ENCODE peak calls at places on chromosome 5, in nine cellular contexts. K, V, M, T, P, Y, E, O and Q are unnamed samples.

GRCh38 chr5:71836084-71836483 is 117.0 kb downstream of the CARTPT start:
- DNase-seq in K (no peak), V (no peak), M (peak), T (peak), P (no peak), Y (no peak), E (no peak), O (no peak), Q (peak)

GRCh38 chr5:102561894-102562760 is 63.3 kb upstream of the SLCO6A1 start:
- DNase-seq in K (peak), V (no peak), M (peak), T (peak), P (no peak), Y (no peak), E (no peak), O (peak), Q (peak)

GRCh38 chr5:117188207-117188606 is 613.6 kb upstream of the SEMA6A start:
- DNase-seq in K (no peak), V (no peak), M (no peak), T (no peak), P (no peak), Y (no peak), E (no peak), O (no peak), Q (no peak)

GRCh38 chr5:174326372-174326771 is 280.9 kb downstream of the NSG2 start:
- DNase-seq in K (no peak), V (no peak), M (no peak), T (no peak), P (no peak), Y (no peak), E (no peak), O (no peak), Q (no peak)

GRCh38 chr5:25330721-25331120 is 685.9 kb upstream of the CDH10 start:
- DNase-seq in K (no peak), V (no peak), M (no peak), T (no peak), P (no peak), Y (no peak), E (no peak), O (no peak), Q (no peak)

GRCh38 chr5:102772273-102772672 is 17.2 kb downstream of the PAM start:
- DNase-seq in K (no peak), V (no peak), M (no peak), T (no peak), P (no peak), Y (no peak), E (no peak), O (no peak), Q (no peak)

GRCh38 chr5:145585443-145586148 is 249.5 kb downstream of the PRELID2 start:
- DNase-seq in K (no peak), V (no peak), M (peak), T (no peak), P (no peak), Y (no peak), E (no peak), O (no peak), Q (no peak)

GRCh38 chr5:134489227-134489944 is 36.1 kb upstream of the JADE2 start:
- DNase-seq in K (no peak), V (no peak), M (no peak), T (no peak), P (no peak), Y (no peak), E (no peak), O (no peak), Q (no peak)

GRCh38 chr5:95620870-95621838 is 1.3 kb downstream of the GPR150 start:
- DNase-seq in K (peak), V (peak), M (no peak), T (peak), P (peak), Y (peak), E (no peak), O (peak), Q (peak)

GRCh38 chr5:135189024-135189423 is 155.0 kb upstream of the PITX1 start:
- DNase-seq in K (no peak), V (no peak), M (no peak), T (no peak), P (no peak), Y (no peak), E (no peak), O (no peak), Q (no peak)

GRCh38 chr5:159262859-159263568 is at the start of gene UBLCP1:
- DNase-seq in K (peak), V (peak), M (peak), T (peak), P (peak), Y (peak), E (peak), O (peak), Q (peak)

GRCh38 chr5:13566903-13567339 is 377.6 kb downstream of the DNAH5 start:
- DNase-seq in K (no peak), V (no peak), M (peak), T (peak), P (no peak), Y (no peak), E (no peak), O (peak), Q (no peak)

GRCh38 chr5:75034137-75034739 is 18.1 kb downstream of the GCNT4 start:
- DNase-seq in K (no peak), V (peak), M (peak), T (no peak), P (peak), Y (no peak), E (no peak), O (peak), Q (no peak)

GRCh38 chr5:129696636-129697035 is 51.3 kb upstream of the MINAR2 start:
- DNase-seq in K (no peak), V (no peak), M (no peak), T (no peak), P (no peak), Y (no peak), E (no peak), O (no peak), Q (no peak)

GRCh38 chr5:88675159-88675757 is 207.7 kb downstream of the MEF2C start:
- DNase-seq in K (no peak), V (no peak), M (no peak), T (no peak), P (no peak), Y (no peak), E (no peak), O (no peak), Q (no peak)

GRCh38 chr5:169836835-169837234 is 143.5 kb downstream of the INSYN2B start:
- DNase-seq in K (no peak), V (no peak), M (no peak), T (no peak), P (no peak), Y (no peak), E (no peak), O (no peak), Q (no peak)

GRCh38 chr5:155193483-155194107 is 180.0 kb downstream of the KIF4B start:
- DNase-seq in K (no peak), V (no peak), M (no peak), T (no peak), P (no peak), Y (peak), E (no peak), O (no peak), Q (no peak)

GRCh38 chr5:136064510-136064909 is 35.7 kb downstream of the TGFBI start:
- DNase-seq in K (no peak), V (no peak), M (peak), T (peak), P (no peak), Y (no peak), E (no peak), O (no peak), Q (no peak)

GRCh38 chr5:61632064-61632463 is 300.0 kb downstream of the ZSWIM6 start:
- DNase-seq in K (no peak), V (no peak), M (no peak), T (no peak), P (no peak), Y (no peak), E (no peak), O (no peak), Q (no peak)

GRCh38 chr5:139149477-139150199 is 48.5 kb downstream of the SIL1 start:
- DNase-seq in K (no peak), V (no peak), M (no peak), T (peak), P (no peak), Y (no peak), E (no peak), O (no peak), Q (no peak)

GRCh38 chr5:82164957-82165698 is 113.0 kb downstream of the RPS23 start:
- DNase-seq in K (no peak), V (no peak), M (peak), T (peak), P (no peak), Y (peak), E (no peak), O (no peak), Q (peak)

GRCh38 chr5:134132372-134133212 is 18.1 kb downstream of the TCF7 start:
- DNase-seq in K (peak), V (peak), M (no peak), T (no peak), P (peak), Y (no peak), E (no peak), O (no peak), Q (peak)

GRCh38 chr5:100577506-100577905 is 42.3 kb downstream of the FAM174A start:
- DNase-seq in K (no peak), V (no peak), M (no peak), T (no peak), P (no peak), Y (no peak), E (no peak), O (no peak), Q (no peak)

GRCh38 chr5:62011072-62011664 is 294.8 kb upstream of the KIF2A start:
- DNase-seq in K (no peak), V (no peak), M (no peak), T (no peak), P (no peak), Y (no peak), E (no peak), O (no peak), Q (no peak)

GRCh38 chr5:83767409-83767992 is 46.8 kb upstream of the HAPLN1 start:
- DNase-seq in K (no peak), V (no peak), M (peak), T (no peak), P (no peak), Y (no peak), E (no peak), O (no peak), Q (no peak)

GRCh38 chr5:31496891-31497290 is 35.0 kb downstream of the DROSHA start:
- DNase-seq in K (no peak), V (no peak), M (no peak), T (no peak), P (no peak), Y (no peak), E (no peak), O (no peak), Q (no peak)

GRCh38 chr5:97528941-97529340 is 345.9 kb upstream of the RIOK2 start:
- DNase-seq in K (no peak), V (no peak), M (peak), T (peak), P (no peak), Y (no peak), E (no peak), O (no peak), Q (peak)

GRCh38 chr5:73234156-73234555 is 61.2 kb downstream of the TMEM174 start:
- DNase-seq in K (no peak), V (no peak), M (no peak), T (no peak), P (no peak), Y (no peak), E (no peak), O (no peak), Q (peak)

GRCh38 chr5:146400206-146400605 is 46.9 kb upstream of the TCERG1 start:
- DNase-seq in K (no peak), V (no peak), M (no peak), T (no peak), P (no peak), Y (no peak), E (no peak), O (no peak), Q (no peak)

GRCh38 chr5:134637106-134637721 is 4.6 kb upstream of the SAR1B start:
- DNase-seq in K (no peak), V (no peak), M (peak), T (no peak), P (no peak), Y (no peak), E (no peak), O (no peak), Q (peak)

GRCh38 chr5:150271923-150272322 is 17.6 kb downstream of the CAMK2A start:
- DNase-seq in K (no peak), V (no peak), M (no peak), T (no peak), P (no peak), Y (no peak), E (no peak), O (no peak), Q (peak)

GRCh38 chr5:59423021-59423420 is 470.5 kb downstream of the PDE4D start:
- DNase-seq in K (no peak), V (no peak), M (no peak), T (peak), P (no peak), Y (no peak), E (no peak), O (no peak), Q (no peak)

GRCh38 chr5:136018814-136019777 is 9.7 kb upstream of the TGFBI start:
- DNase-seq in K (no peak), V (no peak), M (no peak), T (peak), P (no peak), Y (no peak), E (no peak), O (peak), Q (no peak)

GRCh38 chr5:171954721-171955120 is 51.7 kb downstream of the FBXW11 start:
- DNase-seq in K (no peak), V (no peak), M (peak), T (peak), P (no peak), Y (no peak), E (no peak), O (no peak), Q (no peak)
- H3K27ac ChIP-seq in K (no peak), V (peak), M (peak), T (peak), P (no peak), Y (peak), E (no peak), O (no peak), Q (peak)

DNA sequence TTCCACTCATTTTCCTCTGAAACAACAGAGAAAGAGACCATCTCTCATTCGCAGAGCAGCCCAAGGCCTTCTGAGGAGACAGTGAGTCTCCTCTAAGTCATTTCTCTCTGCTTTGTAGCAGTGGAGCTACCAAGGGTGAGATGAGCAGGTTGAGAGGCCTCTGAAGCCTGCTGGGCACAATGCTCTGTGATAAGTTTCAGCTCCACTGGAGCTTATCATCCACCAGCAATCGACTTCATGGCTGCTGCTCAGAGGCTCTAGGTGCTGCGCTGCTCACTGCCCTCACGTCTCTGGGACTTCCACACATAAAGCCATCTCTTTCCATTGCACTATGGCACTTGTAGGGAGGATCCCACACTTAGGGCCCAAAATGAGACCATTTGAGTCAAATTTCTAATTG is 96.3 kb downstream of the CMYA5 start:
- DNase-seq in K (no peak), V (no peak), M (no peak), T (no peak), P (no peak), Y (no peak), E (no peak), O (no peak), Q (no peak)
- H3K27ac ChIP-seq in K (no peak), V (no peak), M (no peak), T (no peak), P (no peak), Y (peak), E (no peak), O (no peak), Q (no peak)

GRCh38 chr5:34804398-34804797 is 34.6 kb upstream of the TTC23L start:
- DNase-seq in K (no peak), V (no peak), M (no peak), T (no peak), P (no peak), Y (no peak), E (no peak), O (no peak), Q (no peak)

GRCh38 chr5:34806532-34806931 is 32.4 kb upstream of the TTC23L start:
- DNase-seq in K (no peak), V (no peak), M (no peak), T (no peak), P (no peak), Y (no peak), E (no peak), O (no peak), Q (no peak)

GRCh38 chr5:34802834-34803563 is 36.0 kb upstream of the TTC23L start:
- DNase-seq in K (no peak), V (no peak), M (no peak), T (no peak), P (no peak), Y (no peak), E (no peak), O (no peak), Q (peak)

GRCh38 chr5:34804913-34805312 is 34.1 kb upstream of the TTC23L start:
- DNase-seq in K (no peak), V (no peak), M (no peak), T (no peak), P (no peak), Y (no peak), E (no peak), O (no peak), Q (no peak)

GRCh38 chr5:34803974-34804373 is 35.0 kb upstream of the TTC23L start:
- DNase-seq in K (no peak), V (no peak), M (no peak), T (peak), P (no peak), Y (no peak), E (no peak), O (no peak), Q (no peak)
- H3K27ac ChIP-seq in K (no peak), V (no peak), M (no peak), T (no peak), P (no peak), Y (no peak), E (no peak), O (no peak), Q (peak)

DNA sequence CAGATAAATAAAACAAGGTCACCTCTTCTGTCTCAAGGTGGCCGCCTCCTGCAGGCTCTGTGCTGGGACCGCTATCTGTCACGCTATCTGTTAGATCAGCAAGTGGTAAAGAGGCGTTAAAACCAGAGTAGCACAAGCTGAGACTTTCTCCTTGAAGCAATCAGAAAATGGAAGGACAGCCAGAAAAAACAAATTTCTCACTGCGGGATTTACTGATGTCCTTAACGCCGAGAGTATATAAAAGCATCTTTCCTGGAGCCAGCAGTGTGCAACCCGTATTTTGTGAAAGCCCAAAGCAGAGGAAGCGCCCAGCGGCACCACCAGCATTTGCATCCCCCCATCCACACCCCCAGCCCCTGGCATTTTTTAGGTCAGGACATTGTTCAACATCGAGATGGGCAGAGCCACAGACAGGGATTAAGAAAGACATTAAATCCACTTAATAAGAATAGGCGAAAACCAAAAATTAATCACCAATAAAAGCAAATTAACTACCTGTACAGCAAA is 48.6 kb downstream of the DUSP1 start:
- DNase-seq in K (no peak), V (peak), M (no peak), T (no peak), P (peak), Y (no peak), E (no peak), O (no peak), Q (peak)
- H3K27ac ChIP-seq in K (no peak), V (no peak), M (no peak), T (no peak), P (no peak), Y (no peak), E (peak), O (no peak), Q (no peak)

GRCh38 chr5:67520161-67520886 is 323.7 kb upstream of the CD180 start:
- DNase-seq in K (no peak), V (no peak), M (no peak), T (no peak), P (no peak), Y (no peak), E (no peak), O (no peak), Q (no peak)

GRCh38 chr5:67518227-67518626 is 321.6 kb upstream of the CD180 start:
- DNase-seq in K (no peak), V (no peak), M (no peak), T (no peak), P (no peak), Y (no peak), E (no peak), O (no peak), Q (no peak)

GRCh38 chr5:67515762-67516161 is 319.2 kb upstream of the CD180 start:
- DNase-seq in K (no peak), V (peak), M (no peak), T (no peak), P (no peak), Y (no peak), E (no peak), O (no peak), Q (no peak)

GRCh38 chr5:67515020-67515689 is 318.6 kb upstream of the CD180 start:
- DNase-seq in K (no peak), V (peak), M (no peak), T (no peak), P (peak), Y (no peak), E (no peak), O (no peak), Q (no peak)

DNA sequence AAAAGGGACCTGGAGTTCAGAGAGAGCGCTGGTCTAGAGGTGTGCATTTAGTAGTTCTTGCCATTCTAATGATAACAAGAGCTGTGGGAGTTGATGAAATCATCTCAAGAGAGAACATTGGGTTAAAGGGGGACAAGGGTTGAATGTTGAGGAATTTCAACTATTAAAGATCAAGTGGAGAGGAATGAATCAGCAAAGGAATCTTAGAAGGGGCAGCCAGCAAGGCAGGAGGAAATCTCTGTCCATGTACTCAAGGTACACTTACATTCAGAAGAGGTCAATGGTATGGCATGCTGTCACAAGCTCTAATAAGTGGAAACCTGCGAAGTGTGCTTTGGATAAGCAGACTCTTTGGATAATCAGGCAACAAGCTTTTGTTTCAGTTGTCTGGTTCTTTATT is 320.4 kb upstream of the CD180 start:
- DNase-seq in K (no peak), V (no peak), M (no peak), T (peak), P (no peak), Y (peak), E (no peak), O (no peak), Q (no peak)
- H3K27ac ChIP-seq in K (no peak), V (no peak), M (no peak), T (no peak), P (no peak), Y (no peak), E (no peak), O (no peak), Q (no peak)

GRCh38 chr5:137819768-137820167 is 47.9 kb upstream of the MYOT start:
- DNase-seq in K (no peak), V (no peak), M (no peak), T (no peak), P (no peak), Y (no peak), E (no peak), O (no peak), Q (no peak)

GRCh38 chr5:137826067-137826466 is 41.6 kb upstream of the MYOT start:
- DNase-seq in K (no peak), V (no peak), M (no peak), T (no peak), P (no peak), Y (no peak), E (no peak), O (no peak), Q (no peak)

GRCh38 chr5:137822158-137822764 is 45.4 kb upstream of the MYOT start:
- DNase-seq in K (peak), V (no peak), M (peak), T (peak), P (no peak), Y (peak), E (peak), O (peak), Q (peak)

GRCh38 chr5:137825165-137825564 is 42.5 kb upstream of the MYOT start:
- DNase-seq in K (no peak), V (no peak), M (peak), T (peak), P (no peak), Y (no peak), E (no peak), O (no peak), Q (no peak)

GRCh38 chr5:137822983-137823382 is 44.7 kb upstream of the MYOT start:
- DNase-seq in K (no peak), V (no peak), M (no peak), T (no peak), P (no peak), Y (no peak), E (no peak), O (no peak), Q (peak)
- H3K27ac ChIP-seq in K (no peak), V (no peak), M (no peak), T (no peak), P (no peak), Y (no peak), E (no peak), O (no peak), Q (no peak)

GRCh38 chr5:111551569-111552275 is 39.4 kb upstream of the STARD4 start:
- DNase-seq in K (no peak), V (no peak), M (peak), T (no peak), P (no peak), Y (no peak), E (no peak), O (no peak), Q (no peak)
- H3K27ac ChIP-seq in K (peak), V (no peak), M (peak), T (peak), P (no peak), Y (no peak), E (no peak), O (no peak), Q (peak)